ENCODE peak calls at places on chromosomes 11 and 22, in six cellular contexts. J is heart right ventricle, Y is colonic mucosa, S is heart left ventricle, F is A549, R is neural progenitor cell. V is an unnamed sample. For H3K4me1, the result is how much of the 10 kb centered on the place peaks cover.

GRCh38 chr11:2748061-2748813 is 48.4 kb upstream of the KCNQ1OT1 start:
- DNase-seq in J (no peak), Y (no peak), S (peak), F (no peak), R (no peak), V (no peak)

GRCh38 chr11:79182794-79183193 is 258.0 kb downstream of the TENM4 start:
- DNase-seq in J (no peak), Y (no peak), S (no peak), F (no peak), R (no peak), V (no peak)

GRCh38 chr11:70485326-70486025 is 87.1 kb downstream of the CTTN start:
- DNase-seq in J (no peak), Y (no peak), S (no peak), F (no peak), R (no peak), V (no peak)

GRCh38 chr22:24146190-24146616 is 35.1 kb upstream of the SUSD2 start:
- DNase-seq in J (peak), Y (peak), S (peak), F (peak), R (peak), V (peak)

GRCh38 chr11:60377737-60378136 is 595 bp upstream of the MS4A7 start:
- DNase-seq in J (peak), Y (peak), S (peak), F (no peak), R (no peak), V (no peak)

GRCh38 chr11:842370-843002 is at the start of the genes POLR2L and TSPAN4:
- DNase-seq in J (peak), Y (peak), S (peak), F (no peak), R (peak), V (peak)

GRCh38 chr11:102869354-102869753 is 5.4 kb downstream of the MMP12 start:
- DNase-seq in J (no peak), Y (no peak), S (no peak), F (no peak), R (no peak), V (no peak)

GRCh38 chr11:109075976-109076375 is 346.0 kb upstream of the C11orf87 start:
- DNase-seq in J (peak), Y (no peak), S (peak), F (no peak), R (no peak), V (no peak)

GRCh38 chr11:9594267-9595046 is 21.0 kb downstream of the WEE1 start:
- DNase-seq in J (no peak), Y (no peak), S (no peak), F (no peak), R (no peak), V (no peak)

DNA sequence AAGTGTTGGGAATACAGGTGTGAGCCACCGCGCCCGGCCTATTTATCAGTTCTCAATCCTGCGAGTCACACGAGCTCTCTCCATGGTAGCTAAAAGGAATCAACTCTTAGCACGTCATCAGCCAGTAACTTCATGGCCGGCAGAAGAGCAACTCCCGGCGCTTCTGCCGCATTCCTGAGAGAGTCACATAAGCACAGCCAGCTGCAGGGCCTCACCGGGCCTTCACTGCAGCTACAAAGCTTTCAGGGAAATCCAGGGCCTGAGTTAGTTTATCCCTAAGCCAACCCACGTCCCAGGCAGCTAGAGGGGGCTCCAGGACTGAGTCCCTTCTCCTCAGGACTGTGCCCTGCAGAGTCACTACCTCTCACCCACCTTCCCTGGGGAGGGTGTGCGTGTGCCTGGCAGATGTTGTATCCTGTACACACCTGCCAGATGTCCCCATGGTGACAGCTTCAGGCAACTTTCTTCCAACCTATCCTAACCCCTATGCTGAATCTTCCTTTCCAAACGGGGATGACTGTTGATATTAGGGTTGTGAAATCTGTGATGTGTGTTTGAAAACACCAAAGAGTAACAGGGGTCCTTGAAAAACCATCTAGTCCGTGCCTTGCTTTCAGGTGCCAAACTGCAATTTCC is 45.9 kb upstream of the ARFGAP3 start:
- DNase-seq in J (no peak), Y (no peak), S (no peak), F (no peak), R (peak), V (no peak)
- TF ChIP-seq CTCF in J (peak), Y (no peak), S (peak), F (no peak), R (peak), V (no peak)

GRCh38 chr11:68481579-68482240 is 21.2 kb downstream of the PPP6R3 start:
- DNase-seq in J (no peak), Y (no peak), S (no peak), F (no peak), R (no peak), V (no peak)

GRCh38 chr11:68480855-68481510 is 20.4 kb downstream of the PPP6R3 start:
- DNase-seq in J (no peak), Y (no peak), S (no peak), F (no peak), R (no peak), V (no peak)

GRCh38 chr11:68479390-68479789 is 18.8 kb downstream of the PPP6R3 start:
- DNase-seq in J (no peak), Y (no peak), S (no peak), F (no peak), R (no peak), V (no peak)

GRCh38 chr11:68480193-68480592 is 19.6 kb downstream of the PPP6R3 start:
- DNase-seq in J (no peak), Y (no peak), S (no peak), F (no peak), R (no peak), V (no peak)
- H3K4me1 ChIP-seq in J (under half), Y (under half), S (half or more), F (under half), R (under half), V (under half)

GRCh38 chr22:28889625-28890024 is 6.3 kb downstream of the ZNRF3 start:
- DNase-seq in J (no peak), Y (no peak), S (no peak), F (no peak), R (no peak), V (no peak)
- TF ChIP-seq CTCF in J (no peak), Y (no peak), S (no peak), F (no peak), R (no peak), V (no peak)

DNA sequence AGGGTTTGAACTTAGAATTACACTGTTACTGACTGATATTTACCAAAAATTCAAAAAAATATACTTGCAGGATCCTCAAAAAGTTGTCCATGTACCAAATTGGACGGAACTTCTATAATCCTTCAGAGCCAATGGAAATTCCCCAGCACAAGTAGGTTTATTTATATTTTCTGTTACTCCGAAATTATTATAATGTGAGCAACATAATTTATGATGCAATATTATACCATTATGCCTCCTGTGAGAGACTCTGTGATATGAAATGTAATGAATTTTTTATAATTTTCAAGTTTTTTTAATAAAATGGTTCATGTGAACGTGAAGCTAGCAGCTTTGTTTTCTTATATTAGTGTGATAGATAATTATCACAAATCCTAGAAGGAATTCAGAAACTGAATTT is 18.2 kb downstream of the PIWIL4 start:
- DNase-seq in J (no peak), Y (no peak), S (no peak), F (no peak), R (no peak), V (no peak)
- H3K4me1 ChIP-seq in J (under half), Y (under half), S (under half), F (under half), R (under half), V (under half)

DNA sequence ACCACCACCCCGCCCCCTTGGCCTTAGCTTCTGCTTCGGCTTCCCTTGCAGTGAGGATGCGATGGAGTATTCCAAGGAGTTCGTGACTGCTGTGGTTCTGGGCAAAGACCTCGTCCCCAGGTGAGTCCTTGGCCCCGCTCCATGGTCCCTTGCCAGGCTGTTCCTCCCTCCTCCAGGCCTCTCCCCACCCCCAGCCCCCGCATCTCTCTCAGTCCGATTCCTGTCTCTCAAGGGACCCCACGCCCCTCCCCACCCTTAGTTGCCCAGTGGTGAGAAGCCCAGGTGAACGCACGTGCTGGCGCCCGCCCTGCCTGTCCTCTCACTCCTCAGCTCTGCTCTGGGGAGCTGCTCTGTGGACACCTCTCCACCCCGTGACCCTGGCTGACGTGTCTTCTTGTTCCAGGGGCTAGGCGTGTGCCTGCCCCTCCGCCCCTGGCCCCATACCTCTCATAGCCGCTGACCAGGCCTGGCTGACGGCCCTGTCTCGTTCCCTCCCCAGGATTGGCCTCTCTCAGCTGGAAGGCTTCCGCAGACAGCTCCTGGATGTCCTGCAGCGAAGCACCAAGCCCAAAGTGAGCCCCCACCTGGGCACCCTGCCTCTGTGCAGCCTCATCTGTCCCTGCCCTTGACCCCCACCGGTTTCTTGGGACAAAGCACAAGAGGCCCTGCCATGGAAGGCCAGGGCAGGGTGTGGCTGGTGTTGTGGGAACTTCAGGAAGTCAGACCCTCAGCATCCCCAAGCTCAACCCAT is 14.6 kb upstream of the MYRF start:
- DNase-seq in J (no peak), Y (no peak), S (no peak), F (no peak), R (no peak), V (no peak)
- TF ChIP-seq CTCF in J (no peak), Y (no peak), S (no peak), F (no peak), R (no peak), V (no peak)

GRCh38 chr11:12112731-12113130 is 2.3 kb downstream of the MICAL2 start:
- DNase-seq in J (no peak), Y (no peak), S (no peak), F (no peak), R (no peak), V (no peak)
- H3K4me1 ChIP-seq in J (under half), Y (under half), S (half or more), F (under half), R (under half), V (under half)

GRCh38 chr11:120558754-120559431 is 47.3 kb downstream of the GRIK4 start:
- DNase-seq in J (no peak), Y (no peak), S (no peak), F (no peak), R (no peak), V (no peak)
- TF ChIP-seq CTCF in J (no peak), Y (no peak), S (no peak), F (no peak), R (no peak), V (no peak)

GRCh38 chr11:75768112-75768908 is at the start of gene DGAT2:
- DNase-seq in J (peak), Y (peak), S (peak), F (peak), R (peak), V (peak)

GRCh38 chr11:75767793-75768111 is 826 bp upstream of the DGAT2 start:
- DNase-seq in J (no peak), Y (no peak), S (no peak), F (no peak), R (no peak), V (no peak)

GRCh38 chr11:75766449-75767227 is 1.9 kb upstream of the DGAT2 start:
- DNase-seq in J (no peak), Y (no peak), S (no peak), F (no peak), R (peak), V (no peak)

GRCh38 chr11:75768909-75769771 is 562 bp downstream of the DGAT2 start:
- DNase-seq in J (no peak), Y (peak), S (no peak), F (peak), R (no peak), V (peak)

GRCh38 chr11:75767228-75767572 is 1.4 kb upstream of the DGAT2 start:
- DNase-seq in J (no peak), Y (no peak), S (no peak), F (no peak), R (no peak), V (no peak)
- H3K4me1 ChIP-seq in J (under half), Y (under half), S (under half), F (under half), R (under half), V (under half)